ENCODE peak calls at places on chromosome 13, in seven cellular contexts. Y, W, F, I, A, Q and J are unnamed samples.
A peak's percentile ranks its signal among the peaks of the same experiment; 100 is the strongest.

GRCh38 chr13:113616281-113616906 is 31.8 kb downstream of the TFDP1 start:
- DNase-seq in Y (no peak), W (no peak), F (no peak), I (no peak), A (no peak), Q (no peak), J (no peak)

GRCh38 chr13:43877788-43878187 is 1.8 kb downstream of the CCDC122 start:
- DNase-seq in Y (no peak), W (no peak), F (no peak), I (no peak), A (peak; percentile 54), Q (no peak), J (no peak)

GRCh38 chr13:38535271-38535670 is 151.6 kb upstream of the FREM2 start:
- DNase-seq in Y (no peak), W (no peak), F (no peak), I (no peak), A (no peak), Q (no peak), J (peak; percentile 3)

GRCh38 chr13:45108716-45109706 is 11.3 kb upstream of the GTF2F2 start:
- DNase-seq in Y (no peak), W (no peak), F (no peak), I (no peak), A (peak; percentile 65), Q (no peak), J (no peak)

GRCh38 chr13:114115796-114116195 is 16.6 kb downstream of the RASA3 start:
- DNase-seq in Y (no peak), W (no peak), F (no peak), I (no peak), A (no peak), Q (no peak), J (no peak)

GRCh38 chr13:65943711-65944110 is 1286.4 kb downstream of the PCDH9 start:
- DNase-seq in Y (no peak), W (no peak), F (no peak), I (no peak), A (peak; percentile 24), Q (no peak), J (no peak)

GRCh38 chr13:73141292-73141771 is 82.5 kb downstream of the KLF5 start:
- DNase-seq in Y (no peak), W (no peak), F (no peak), I (no peak), A (no peak), Q (no peak), J (no peak)

GRCh38 chr13:112059457-112060317 is 7.3 kb upstream of the SOX1 start:
- DNase-seq in Y (no peak), W (no peak), F (no peak), I (no peak), A (no peak), Q (no peak), J (no peak)

GRCh38 chr13:67101730-67102467 is 128.2 kb downstream of the PCDH9 start:
- DNase-seq in Y (no peak), W (peak; percentile 73), F (no peak), I (peak; percentile 38), A (no peak), Q (no peak), J (no peak)

GRCh38 chr13:112454648-112455334 is 78.6 kb downstream of the SPACA7 start:
- DNase-seq in Y (no peak), W (no peak), F (no peak), I (no peak), A (no peak), Q (no peak), J (no peak)

GRCh38 chr13:110298566-110299321 is 8.2 kb downstream of the COL4A1 start:
- DNase-seq in Y (no peak), W (no peak), F (no peak), I (no peak), A (no peak), Q (no peak), J (no peak)

GRCh38 chr13:25067054-25067453 is 28.9 kb upstream of the PABPC3 start:
- DNase-seq in Y (no peak), W (no peak), F (no peak), I (no peak), A (no peak), Q (no peak), J (peak; percentile 31)

GRCh38 chr13:99218969-99219368 is 18.3 kb downstream of the UBAC2 start:
- DNase-seq in Y (peak; percentile 49), W (no peak), F (peak; percentile 40), I (no peak), A (no peak), Q (no peak), J (no peak)

GRCh38 chr13:44151474-44151873 is 222.2 kb upstream of the SERP2 start:
- DNase-seq in Y (no peak), W (no peak), F (no peak), I (no peak), A (no peak), Q (no peak), J (no peak)

GRCh38 chr13:30850204-30850866 is 55.7 kb upstream of the MEDAG start:
- DNase-seq in Y (no peak), W (no peak), F (no peak), I (no peak), A (peak; percentile 79), Q (no peak), J (no peak)

GRCh38 chr13:28077231-28077630 is 23.1 kb downstream of the FLT3 start:
- DNase-seq in Y (no peak), W (no peak), F (no peak), I (no peak), A (no peak), Q (no peak), J (no peak)

GRCh38 chr13:86892330-86892729 is 778.8 kb upstream of the SLITRK5 start:
- DNase-seq in Y (no peak), W (no peak), F (no peak), I (no peak), A (no peak), Q (no peak), J (no peak)

GRCh38 chr13:36447501-36447900 is 15.2 kb downstream of the CCNA1 start:
- DNase-seq in Y (no peak), W (no peak), F (no peak), I (no peak), A (peak; percentile 11), Q (no peak), J (no peak)

GRCh38 chr13:109684836-109685602 is 101.4 kb downstream of the IRS2 start:
- DNase-seq in Y (no peak), W (no peak), F (no peak), I (no peak), A (no peak), Q (peak; percentile 58), J (peak; percentile 53)

GRCh38 chr13:80618777-80619176 is 277.9 kb upstream of the SPRY2 start:
- DNase-seq in Y (no peak), W (no peak), F (no peak), I (no peak), A (no peak), Q (no peak), J (no peak)

GRCh38 chr13:44257806-44258205 is 115.8 kb upstream of the SERP2 start:
- DNase-seq in Y (no peak), W (no peak), F (no peak), I (no peak), A (no peak), Q (no peak), J (no peak)

GRCh38 chr13:45327253-45327954 is 13.6 kb downstream of the TPT1 start:
- DNase-seq in Y (no peak), W (no peak), F (no peak), I (no peak), A (no peak), Q (no peak), J (no peak)

GRCh38 chr13:100234524-100235136 is 145.7 kb downstream of the PCCA start:
- DNase-seq in Y (no peak), W (no peak), F (no peak), I (no peak), A (peak; percentile 74), Q (no peak), J (no peak)

GRCh38 chr13:32432856-32433255 is 4.9 kb upstream of the N4BP2L1 start:
- DNase-seq in Y (no peak), W (no peak), F (no peak), I (no peak), A (no peak), Q (peak; percentile 48), J (no peak)

GRCh38 chr13:27601771-27602170 is 18.6 kb downstream of the LNX2 start:
- DNase-seq in Y (no peak), W (no peak), F (no peak), I (no peak), A (no peak), Q (no peak), J (no peak)

GRCh38 chr13:91722267-91722884 is 324.0 kb downstream of the GPC5 start:
- DNase-seq in Y (no peak), W (peak; percentile 27), F (no peak), I (no peak), A (no peak), Q (peak; percentile 4), J (no peak)

GRCh38 chr13:105552078-105552477 is 983.4 kb downstream of the EFNB2 start:
- DNase-seq in Y (no peak), W (no peak), F (no peak), I (no peak), A (no peak), Q (no peak), J (no peak)

GRCh38 chr13:57666554-57666953 is 35.0 kb downstream of the PCDH17 start:
- DNase-seq in Y (no peak), W (no peak), F (no peak), I (no peak), A (no peak), Q (no peak), J (no peak)

GRCh38 chr13:19601749-19602725 is 31.4 kb upstream of the MPHOSPH8 start:
- DNase-seq in Y (no peak), W (no peak), F (no peak), I (no peak), A (peak; percentile 27), Q (peak; percentile 42), J (peak; percentile 16)

GRCh38 chr13:111373486-111373885 is 53.0 kb downstream of the TEX29 start:
- DNase-seq in Y (no peak), W (no peak), F (no peak), I (no peak), A (no peak), Q (no peak), J (no peak)

GRCh38 chr13:46577656-46578589 is 25.0 kb downstream of the LRCH1 start:
- DNase-seq in Y (no peak), W (no peak), F (no peak), I (no peak), A (peak; percentile 83), Q (no peak), J (no peak)

GRCh38 chr13:112943309-112944125 is 25.5 kb upstream of the MCF2L start:
- DNase-seq in Y (no peak), W (no peak), F (no peak), I (peak; percentile 54), A (no peak), Q (peak; percentile 9), J (peak; percentile 78)

GRCh38 chr13:42215578-42216421 is 56.2 kb upstream of the AKAP11 start:
- DNase-seq in Y (no peak), W (peak; percentile 8), F (no peak), I (no peak), A (peak; percentile 33), Q (peak; percentile 7), J (no peak)

GRCh38 chr13:100394005-100394695 is 194.4 kb downstream of the GGACT start:
- DNase-seq in Y (no peak), W (no peak), F (no peak), I (no peak), A (peak; percentile 91), Q (no peak), J (no peak)